ENCODE peak calls at places on chromosomes 12 and 14, in ten cellular contexts. T is stomach, A is esophagus muscularis mucosa, M is breast epithelium, F is HCT116, O is upper lobe of left lung, Y is HL-60, V is SK-N-SH, K is K562, S is suprapubic skin. N is an unnamed sample. For H3K27me3, the result is how much of the 10 kb centered on the place peaks cover.

GRCh38 chr12:48001426-48002178 is 2.7 kb downstream of the COL2A1 start:
- DNase-seq in F (peak), T (peak), V (peak), K (peak), S (no peak), A (no peak), O (peak), M (no peak), Y (no peak), N (peak)

GRCh38 chr12:98373019-98373554 is 142.3 kb upstream of the TMPO start:
- DNase-seq in M (no peak), F (peak), A (no peak), S (no peak), T (no peak), K (peak), V (peak), Y (peak), O (no peak), N (no peak)

GRCh38 chr12:42426733-42427132 is 100.8 kb downstream of the PPHLN1 start:
- DNase-seq in M (no peak), T (no peak), V (no peak), Y (peak), A (no peak), K (peak), O (no peak), F (peak), S (no peak), N (no peak)

GRCh38 chr12:32211769-32212156 is 105.1 kb downstream of the BICD1 start:
- DNase-seq in M (no peak), A (no peak), Y (no peak), K (no peak), T (no peak), F (no peak), V (peak), S (no peak), O (no peak), N (no peak)

GRCh38 chr14:74904623-74905503 is 18.2 kb downstream of the RPS6KL1 start:
- DNase-seq in V (no peak), F (no peak), T (no peak), M (no peak), O (no peak), A (no peak), Y (no peak), S (no peak), K (no peak), N (no peak)

GRCh38 chr12:76284816-76285750 is 63.1 kb downstream of the BBS10 start:
- DNase-seq in O (no peak), S (no peak), M (no peak), A (no peak), V (no peak), K (no peak), Y (no peak), T (no peak), F (no peak), N (no peak)

GRCh38 chr14:105486333-105486973 is at the start of gene CRIP1:
- DNase-seq in T (no peak), F (no peak), M (no peak), S (no peak), O (no peak), Y (no peak), A (no peak), K (no peak), V (no peak), N (no peak)

GRCh38 chr14:80669416-80669815 is 272.1 kb downstream of the CEP128 start:
- DNase-seq in A (no peak), F (no peak), M (no peak), V (no peak), S (no peak), Y (no peak), K (no peak), T (no peak), O (no peak), N (no peak)

GRCh38 chr14:74357585-74357984 is 9.3 kb downstream of the VRTN start:
- DNase-seq in M (no peak), A (no peak), Y (no peak), S (no peak), O (no peak), F (no peak), T (no peak), V (no peak), K (no peak), N (no peak)

GRCh38 chr12:21542412-21542811 is 16.3 kb downstream of the SPX start:
- DNase-seq in S (no peak), A (no peak), K (no peak), V (no peak), F (no peak), T (no peak), Y (no peak), O (no peak), M (no peak), N (no peak)

GRCh38 chr12:51004504-51004903 is 21.7 kb downstream of the SLC11A2 start:
- DNase-seq in F (no peak), O (no peak), V (no peak), M (no peak), S (no peak), K (no peak), T (no peak), A (no peak), Y (no peak), N (no peak)

GRCh38 chr12:111784953-111785352 is 18.2 kb downstream of the ALDH2 start:
- DNase-seq in S (no peak), K (no peak), M (no peak), T (no peak), A (no peak), V (no peak), F (no peak), Y (no peak), O (no peak), N (no peak)

GRCh38 chr12:27969901-27970390 is 2.6 kb downstream of the PTHLH start:
- DNase-seq in V (no peak), S (peak), F (peak), A (no peak), O (no peak), T (peak), M (peak), K (peak), Y (peak), N (peak)

GRCh38 chr12:57863676-57864075 is 17.1 kb upstream of the CTDSP2 start:
- DNase-seq in S (no peak), F (no peak), V (no peak), Y (no peak), K (no peak), O (no peak), M (no peak), A (no peak), T (no peak), N (no peak)

GRCh38 chr12:321606-322326 is 59.1 kb upstream of the SLC6A13 start:
- DNase-seq in O (no peak), V (no peak), T (no peak), A (no peak), F (peak), S (no peak), Y (no peak), M (no peak), K (no peak), N (no peak)

GRCh38 chr12:6715130-6715529 is 8.7 kb upstream of the COPS7A start:
- DNase-seq in F (no peak), A (no peak), M (no peak), T (no peak), K (no peak), O (no peak), S (no peak), V (no peak), Y (no peak), N (no peak)

GRCh38 chr14:69133206-69134125 is 19.5 kb downstream of the DCAF5 start:
- DNase-seq in F (no peak), V (peak), K (peak), O (peak), Y (no peak), A (no peak), T (no peak), M (no peak), S (no peak), N (no peak)

GRCh38 chr12:103348935-103349334 is 146.8 kb downstream of the C12orf42 start:
- DNase-seq in K (no peak), Y (no peak), S (no peak), V (no peak), A (no peak), F (no peak), O (no peak), M (no peak), T (no peak), N (no peak)

GRCh38 chr14:105137481-105138020 is 31.0 kb downstream of the JAG2 start:
- DNase-seq in Y (no peak), S (peak), O (no peak), V (no peak), K (no peak), M (no peak), T (no peak), A (no peak), F (no peak), N (peak)

GRCh38 chr12:124517260-124518050 is 50.0 kb downstream of the NCOR2 start:
- DNase-seq in A (no peak), F (no peak), Y (no peak), S (peak), V (peak), M (peak), O (peak), T (peak), K (no peak), N (no peak)

GRCh38 chr12:115232455-115233156 is 548.6 kb upstream of the TBX3 start:
- DNase-seq in A (no peak), O (no peak), F (no peak), K (no peak), S (no peak), M (no peak), Y (no peak), T (no peak), V (no peak), N (no peak)

GRCh38 chr12:82866946-82867345 is 180.2 kb downstream of the TMTC2 start:
- DNase-seq in K (no peak), F (no peak), S (no peak), T (no peak), V (peak), Y (no peak), O (no peak), A (no peak), M (no peak), N (no peak)

GRCh38 chr12:22543246-22544037 is 900 bp downstream of the C2CD5 start:
- DNase-seq in V (no peak), K (peak), T (peak), Y (peak), A (no peak), O (peak), M (peak), F (no peak), S (no peak), N (peak)

GRCh38 chr12:27367078-27367477 is 34.4 kb downstream of the BMAL2 start:
- DNase-seq in F (no peak), O (no peak), V (no peak), T (no peak), K (no peak), A (no peak), S (no peak), Y (no peak), M (no peak), N (no peak)

GRCh38 chr14:54906075-54906474 is 3.4 kb upstream of the GCH1 start:
- DNase-seq in V (no peak), S (no peak), Y (no peak), A (no peak), T (no peak), O (no peak), K (no peak), M (no peak), F (no peak), N (no peak)

GRCh38 chr14:54902521-54903420 is at the start of gene GCH1:
- DNase-seq in T (peak), K (peak), A (no peak), V (peak), S (peak), O (peak), F (peak), M (peak), Y (peak), N (peak)

GRCh38 chr14:54901380-54902142 is 1.1 kb downstream of the GCH1 start:
- DNase-seq in T (no peak), O (peak), K (no peak), Y (no peak), F (no peak), M (peak), S (no peak), A (no peak), V (peak), N (peak)

GRCh38 chr14:54902143-54902520 is 494 bp downstream of the GCH1 start:
- DNase-seq in M (peak), S (peak), A (peak), V (peak), K (peak), Y (peak), T (peak), F (peak), O (peak), N (peak)
- H3K4me3 ChIP-seq in M (peak), S (peak), A (peak), V (peak), K (peak), Y (peak), T (peak), F (peak), O (peak), N (peak)

GRCh38 chr14:23240661-23241060 is 2.9 kb downstream of the RNF212B start:
- DNase-seq in O (no peak), K (no peak), V (no peak), S (no peak), A (no peak), M (no peak), T (no peak), Y (no peak), F (no peak), N (no peak)

GRCh38 chr14:23242076-23242475 is 4.3 kb downstream of the RNF212B start:
- DNase-seq in M (no peak), V (no peak), A (no peak), K (no peak), T (no peak), Y (no peak), F (no peak), S (no peak), O (no peak), N (no peak)

GRCh38 chr14:23237772-23238594 is at the start of gene RNF212B:
- DNase-seq in T (peak), K (peak), V (peak), A (peak), M (peak), O (peak), S (peak), Y (peak), F (peak), N (peak)
- TF ChIP-seq POLR2AphosphoS5 in T (peak), K (no peak), V (no peak), A (peak), M (peak), O (no peak), S (no peak), Y (no peak), F (no peak), N (peak)

GRCh38 chr12:54021006-54021405 is 7.2 kb upstream of the HOXC6 start:
- DNase-seq in O (no peak), V (no peak), A (no peak), S (no peak), Y (no peak), T (no peak), F (no peak), M (no peak), K (no peak), N (no peak)

GRCh38 chr12:54021432-54022013 is 6.7 kb upstream of the HOXC6 start:
- DNase-seq in S (no peak), V (no peak), Y (no peak), A (no peak), T (no peak), K (peak), M (no peak), O (no peak), F (no peak), N (no peak)

GRCh38 chr12:54019111-54019811 is 9.0 kb upstream of the HOXC6 start:
- DNase-seq in M (no peak), F (no peak), A (no peak), Y (no peak), K (peak), S (no peak), O (no peak), V (no peak), T (no peak), N (no peak)

GRCh38 chr12:54019924-54020586 is 8.2 kb upstream of the HOXC6 start:
- DNase-seq in F (no peak), T (no peak), Y (no peak), O (no peak), K (no peak), V (no peak), A (no peak), S (no peak), M (no peak), N (no peak)

GRCh38 chr12:54020587-54020969 is 7.7 kb upstream of the HOXC6 start:
- DNase-seq in A (no peak), S (no peak), K (no peak), T (no peak), M (no peak), O (no peak), F (no peak), Y (no peak), V (no peak), N (no peak)
- H3K27me3 ChIP-seq in A (half or more), S (under half), K (under half), T (half or more), M (under half), O (under half), F (under half), Y (under half), V (under half), N (half or more)

DNA sequence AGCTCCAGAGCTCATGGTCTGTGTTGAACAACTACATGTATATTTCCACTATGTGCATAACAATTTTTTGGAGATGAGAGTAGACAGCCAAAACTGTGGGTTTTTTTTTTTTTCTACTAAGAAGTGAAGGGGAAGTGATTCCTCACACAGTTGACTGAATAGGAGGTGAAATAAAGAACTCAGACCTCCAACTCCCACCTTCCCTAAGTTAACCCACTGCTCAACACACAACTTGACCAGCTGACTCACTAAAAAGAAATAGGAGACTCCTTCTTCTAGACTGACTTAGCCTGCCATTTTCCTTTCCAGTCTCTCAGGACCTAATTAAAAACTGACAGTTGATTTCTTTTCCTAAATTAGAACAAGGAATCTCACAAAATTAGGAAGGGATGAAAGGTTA is 1.7 kb downstream of the M6PR start:
- DNase-seq in Y (no peak), K (no peak), O (no peak), V (no peak), T (no peak), F (no peak), A (no peak), M (no peak), S (no peak), N (no peak)
- H3K4me3 ChIP-seq in Y (peak), K (peak), O (peak), V (peak), T (peak), F (peak), A (peak), M (no peak), S (peak), N (peak)

DNA sequence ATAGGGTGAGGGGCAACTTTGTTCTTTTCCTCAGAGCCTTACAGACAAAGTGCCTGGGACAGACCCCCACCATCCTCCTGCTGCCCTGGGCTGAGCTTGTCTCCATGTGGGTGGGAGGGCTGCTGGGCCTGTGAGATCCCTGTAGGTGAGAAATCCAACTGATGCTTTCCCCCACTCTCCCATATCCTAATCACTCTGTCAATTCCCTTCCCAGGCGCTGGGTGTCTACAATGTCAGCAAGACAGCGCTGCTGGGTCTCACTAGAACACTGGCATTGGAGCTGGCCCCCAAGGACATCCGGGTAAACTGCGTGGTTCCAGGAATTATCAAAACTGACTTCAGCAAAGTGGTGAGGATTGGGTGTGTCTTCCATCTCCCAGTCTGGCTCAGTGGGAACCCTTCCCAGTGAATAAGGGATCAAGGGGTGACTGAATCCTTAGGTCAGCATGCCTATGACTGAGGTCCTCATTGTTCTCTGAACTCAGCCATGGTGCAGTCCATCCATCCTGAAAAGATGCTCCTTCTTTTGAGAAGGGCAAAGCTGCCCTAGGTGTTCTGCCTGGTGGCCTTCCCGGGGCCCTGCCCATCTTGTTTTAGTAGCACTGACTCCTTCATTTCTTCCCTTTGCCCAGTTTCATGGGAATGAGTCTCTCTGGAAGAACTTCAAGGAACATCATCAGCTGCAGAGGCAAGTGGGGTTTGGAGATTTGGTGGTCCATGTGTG is 8.2 kb downstream of the DHRS2 start:
- DNase-seq in O (no peak), V (no peak), Y (no peak), S (no peak), K (no peak), T (no peak), M (no peak), A (no peak), F (no peak), N (no peak)
- TF ChIP-seq POLR2AphosphoS5 in O (no peak), V (no peak), Y (no peak), S (no peak), K (no peak), T (no peak), M (no peak), A (no peak), F (no peak), N (peak)

GRCh38 chr12:3107071-3107583 is 29.9 kb downstream of the TSPAN9 start:
- DNase-seq in Y (no peak), K (no peak), S (no peak), F (no peak), A (no peak), M (no peak), O (no peak), T (no peak), V (peak), N (no peak)

GRCh38 chr12:3113671-3114070 is 36.5 kb downstream of the TSPAN9 start:
- DNase-seq in A (no peak), O (no peak), T (no peak), F (no peak), M (no peak), K (no peak), Y (no peak), S (no peak), V (no peak), N (no peak)

GRCh38 chr12:3107954-3108353 is 30.8 kb downstream of the TSPAN9 start:
- DNase-seq in S (no peak), K (no peak), V (no peak), O (no peak), Y (no peak), M (no peak), A (no peak), T (no peak), F (no peak), N (no peak)

GRCh38 chr12:3106564-3106963 is 29.4 kb downstream of the TSPAN9 start:
- DNase-seq in S (no peak), F (no peak), A (no peak), T (no peak), O (no peak), M (no peak), V (no peak), K (no peak), Y (no peak), N (no peak)

DNA sequence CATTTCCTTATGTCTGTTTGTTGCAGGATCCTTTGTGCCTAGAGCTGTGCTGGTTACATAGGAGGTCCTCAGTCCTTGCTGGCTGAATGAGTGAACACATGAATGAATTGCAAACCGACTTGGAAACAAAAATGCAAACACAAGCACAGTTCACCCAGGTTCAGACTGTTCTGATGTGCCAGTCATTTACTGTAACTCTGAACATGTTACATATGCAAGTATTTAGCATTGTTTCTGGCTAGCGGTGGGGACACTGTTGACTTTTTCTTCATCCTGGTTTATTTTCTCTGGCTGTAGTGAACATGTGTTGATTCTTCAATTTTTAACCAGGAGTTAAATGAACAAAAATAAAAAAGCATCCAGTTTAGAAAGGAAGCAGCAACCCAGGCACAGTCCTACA is 33.4 kb downstream of the TSPAN9 start:
- DNase-seq in S (no peak), O (no peak), M (no peak), T (no peak), F (no peak), A (no peak), K (no peak), V (no peak), Y (no peak), N (no peak)
- H3K27me3 ChIP-seq in S (under half), O (under half), M (under half), T (under half), F (under half), A (under half), K (under half), V (under half), Y (under half), N (under half)

GRCh38 chr12:4059891-4060290 is 186.7 kb upstream of the PARP11 start:
- DNase-seq in O (no peak), V (no peak), F (no peak), M (no peak), A (peak), K (no peak), Y (no peak), S (no peak), T (no peak), N (no peak)

GRCh38 chr12:4069046-4070010 is 196.1 kb upstream of the PARP11 start:
- DNase-seq in Y (no peak), K (no peak), V (no peak), A (peak), S (no peak), M (no peak), O (no peak), T (no peak), F (no peak), N (no peak)

DNA sequence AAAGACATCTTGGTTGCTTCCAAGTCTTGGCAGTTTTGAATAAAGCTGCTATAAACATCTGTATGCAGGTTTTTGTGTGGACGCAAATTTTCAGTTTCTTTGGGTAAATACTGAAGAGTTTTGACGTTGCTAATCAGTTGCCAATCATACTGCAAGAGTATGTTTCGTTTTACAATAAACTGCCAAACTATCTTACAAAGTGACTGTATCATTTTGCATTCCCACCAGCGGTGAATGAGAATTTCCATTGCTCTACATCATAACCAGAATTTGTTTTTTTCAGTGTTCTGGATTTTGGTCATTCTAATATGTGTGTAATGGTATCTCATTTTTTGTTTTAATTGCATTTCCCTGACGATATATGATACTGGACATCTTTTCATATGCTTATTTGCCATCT is 190.8 kb upstream of the PARP11 start:
- DNase-seq in T (no peak), A (peak), K (no peak), M (no peak), Y (no peak), O (no peak), S (no peak), V (no peak), F (no peak), N (no peak)
- H3K4me3 ChIP-seq in T (no peak), A (no peak), K (no peak), M (no peak), Y (no peak), O (no peak), S (no peak), V (no peak), F (no peak), N (no peak)

N was measured in spleen.